ENCODE peak calls at places on chromosomes 3 and 15, in six cellular contexts. One of them, this sample, is unnamed.

GRCh38 chr3:44914936-44915335 is 40.5 kb downstream of the TGM4 start:
- DNase-seq in nephron progenitor cell: no peak
- DNase-seq in activated CD8-positive, alpha-beta T cell treated with anti-CD3 and anti-CD28 coated beads for 36 hours: no peak
- DNase-seq in stomach: no peak
- DNase-seq in Caco-2: no peak
- DNase-seq in neural crest cell: no peak
- DNase-seq in this sample: no peak

GRCh38 chr3:78519281-78519680 is 1248.5 kb downstream of the ROBO1 start:
- DNase-seq in nephron progenitor cell: no peak
- DNase-seq in activated CD8-positive, alpha-beta T cell treated with anti-CD3 and anti-CD28 coated beads for 36 hours: no peak
- DNase-seq in stomach: no peak
- DNase-seq in Caco-2: no peak
- DNase-seq in neural crest cell: no peak
- DNase-seq in this sample: no peak

GRCh38 chr15:72237286-72238224 is 6.6 kb upstream of the PKM start:
- DNase-seq in nephron progenitor cell: no peak
- DNase-seq in activated CD8-positive, alpha-beta T cell treated with anti-CD3 and anti-CD28 coated beads for 36 hours: peak; percentile 89
- DNase-seq in stomach: peak; percentile 64
- DNase-seq in Caco-2: peak; percentile 62
- DNase-seq in neural crest cell: no peak
- DNase-seq in this sample: no peak

GRCh38 chr15:39270221-39270835 is 310.6 kb upstream of the THBS1 start:
- DNase-seq in nephron progenitor cell: no peak
- DNase-seq in activated CD8-positive, alpha-beta T cell treated with anti-CD3 and anti-CD28 coated beads for 36 hours: no peak
- DNase-seq in stomach: no peak
- DNase-seq in Caco-2: no peak
- DNase-seq in neural crest cell: no peak
- DNase-seq in this sample: no peak

GRCh38 chr3:122132949-122133540 is 50.4 kb upstream of the CASR start:
- DNase-seq in nephron progenitor cell: no peak
- DNase-seq in activated CD8-positive, alpha-beta T cell treated with anti-CD3 and anti-CD28 coated beads for 36 hours: no peak
- DNase-seq in stomach: no peak
- DNase-seq in Caco-2: peak; percentile 45
- DNase-seq in neural crest cell: no peak
- DNase-seq in this sample: no peak

GRCh38 chr3:174907628-174908407 is 48.7 kb downstream of the NAALADL2 start:
- DNase-seq in nephron progenitor cell: no peak
- DNase-seq in activated CD8-positive, alpha-beta T cell treated with anti-CD3 and anti-CD28 coated beads for 36 hours: no peak
- DNase-seq in stomach: no peak
- DNase-seq in Caco-2: no peak
- DNase-seq in neural crest cell: no peak
- DNase-seq in this sample: no peak

GRCh38 chr3:43949594-43949993 is 258.9 kb downstream of the ABHD5 start:
- DNase-seq in nephron progenitor cell: no peak
- DNase-seq in activated CD8-positive, alpha-beta T cell treated with anti-CD3 and anti-CD28 coated beads for 36 hours: no peak
- DNase-seq in stomach: no peak
- DNase-seq in Caco-2: no peak
- DNase-seq in neural crest cell: no peak
- DNase-seq in this sample: no peak

GRCh38 chr3:141452045-141452444 is 34.8 kb upstream of the RASA2 start:
- DNase-seq in nephron progenitor cell: no peak
- DNase-seq in activated CD8-positive, alpha-beta T cell treated with anti-CD3 and anti-CD28 coated beads for 36 hours: peak; percentile 63
- DNase-seq in stomach: no peak
- DNase-seq in Caco-2: peak; percentile 51
- DNase-seq in neural crest cell: no peak
- DNase-seq in this sample: no peak

GRCh38 chr3:111336511-111336910 is 205.5 kb upstream of the CD96 start:
- DNase-seq in nephron progenitor cell: no peak
- DNase-seq in activated CD8-positive, alpha-beta T cell treated with anti-CD3 and anti-CD28 coated beads for 36 hours: no peak
- DNase-seq in stomach: no peak
- DNase-seq in Caco-2: no peak
- DNase-seq in neural crest cell: no peak
- DNase-seq in this sample: no peak

GRCh38 chr15:47203993-47204392 is 513.3 kb upstream of the SEMA6D start:
- DNase-seq in nephron progenitor cell: no peak
- DNase-seq in activated CD8-positive, alpha-beta T cell treated with anti-CD3 and anti-CD28 coated beads for 36 hours: no peak
- DNase-seq in stomach: no peak
- DNase-seq in Caco-2: no peak
- DNase-seq in neural crest cell: no peak
- DNase-seq in this sample: no peak

GRCh38 chr3:19526071-19526470 is 377.8 kb downstream of the KCNH8 start:
- DNase-seq in nephron progenitor cell: no peak
- DNase-seq in activated CD8-positive, alpha-beta T cell treated with anti-CD3 and anti-CD28 coated beads for 36 hours: no peak
- DNase-seq in stomach: no peak
- DNase-seq in Caco-2: no peak
- DNase-seq in neural crest cell: no peak
- DNase-seq in this sample: no peak

GRCh38 chr3:47324278-47324865 is 41.6 kb downstream of the KLHL18 start:
- DNase-seq in nephron progenitor cell: peak; percentile 54
- DNase-seq in activated CD8-positive, alpha-beta T cell treated with anti-CD3 and anti-CD28 coated beads for 36 hours: peak; percentile 58
- DNase-seq in stomach: peak; percentile 52
- DNase-seq in Caco-2: peak; percentile 72
- DNase-seq in neural crest cell: peak; percentile 57
- DNase-seq in this sample: peak; percentile 62

GRCh38 chr3:134364061-134364935 is 9.9 kb downstream of the AMOTL2 start:
- DNase-seq in nephron progenitor cell: peak; percentile 95
- DNase-seq in activated CD8-positive, alpha-beta T cell treated with anti-CD3 and anti-CD28 coated beads for 36 hours: peak; percentile 51
- DNase-seq in stomach: peak; percentile 94
- DNase-seq in Caco-2: peak; percentile 97
- DNase-seq in neural crest cell: peak; percentile 66
- DNase-seq in this sample: peak; percentile 99

GRCh38 chr3:141328286-141329166 is 39.8 kb upstream of the ZBTB38 start:
- DNase-seq in nephron progenitor cell: no peak
- DNase-seq in activated CD8-positive, alpha-beta T cell treated with anti-CD3 and anti-CD28 coated beads for 36 hours: peak; percentile 40
- DNase-seq in stomach: no peak
- DNase-seq in Caco-2: no peak
- DNase-seq in neural crest cell: no peak
- DNase-seq in this sample: no peak

GRCh38 chr15:85543741-85544155 is 163.3 kb downstream of the AKAP13 start:
- DNase-seq in nephron progenitor cell: no peak
- DNase-seq in activated CD8-positive, alpha-beta T cell treated with anti-CD3 and anti-CD28 coated beads for 36 hours: peak; percentile 75
- DNase-seq in stomach: peak; percentile 86
- DNase-seq in Caco-2: no peak
- DNase-seq in neural crest cell: no peak
- DNase-seq in this sample: no peak

GRCh38 chr3:31645233-31645632 is 112.5 kb downstream of the STT3B start:
- DNase-seq in nephron progenitor cell: no peak
- DNase-seq in activated CD8-positive, alpha-beta T cell treated with anti-CD3 and anti-CD28 coated beads for 36 hours: no peak
- DNase-seq in stomach: no peak
- DNase-seq in Caco-2: no peak
- DNase-seq in neural crest cell: no peak
- DNase-seq in this sample: no peak

GRCh38 chr3:50612973-50613851 is 1.6 kb upstream of the CISH start:
- DNase-seq in nephron progenitor cell: no peak
- DNase-seq in activated CD8-positive, alpha-beta T cell treated with anti-CD3 and anti-CD28 coated beads for 36 hours: no peak
- DNase-seq in stomach: no peak
- DNase-seq in Caco-2: no peak
- DNase-seq in neural crest cell: no peak
- DNase-seq in this sample: no peak

GRCh38 chr3:163939926-163940325 is 1138.4 kb downstream of the SI start:
- DNase-seq in nephron progenitor cell: no peak
- DNase-seq in activated CD8-positive, alpha-beta T cell treated with anti-CD3 and anti-CD28 coated beads for 36 hours: no peak
- DNase-seq in stomach: no peak
- DNase-seq in Caco-2: no peak
- DNase-seq in neural crest cell: no peak
- DNase-seq in this sample: no peak
- TF ChIP-seq CTCF in nephron progenitor cell: no peak
- TF ChIP-seq CTCF in activated CD8-positive, alpha-beta T cell treated with anti-CD3 and anti-CD28 coated beads for 36 hours: no peak
- TF ChIP-seq CTCF in stomach: no peak
- TF ChIP-seq CTCF in Caco-2: no peak
- TF ChIP-seq CTCF in neural crest cell: peak; percentile 19
- TF ChIP-seq CTCF in this sample: no peak

DNA sequence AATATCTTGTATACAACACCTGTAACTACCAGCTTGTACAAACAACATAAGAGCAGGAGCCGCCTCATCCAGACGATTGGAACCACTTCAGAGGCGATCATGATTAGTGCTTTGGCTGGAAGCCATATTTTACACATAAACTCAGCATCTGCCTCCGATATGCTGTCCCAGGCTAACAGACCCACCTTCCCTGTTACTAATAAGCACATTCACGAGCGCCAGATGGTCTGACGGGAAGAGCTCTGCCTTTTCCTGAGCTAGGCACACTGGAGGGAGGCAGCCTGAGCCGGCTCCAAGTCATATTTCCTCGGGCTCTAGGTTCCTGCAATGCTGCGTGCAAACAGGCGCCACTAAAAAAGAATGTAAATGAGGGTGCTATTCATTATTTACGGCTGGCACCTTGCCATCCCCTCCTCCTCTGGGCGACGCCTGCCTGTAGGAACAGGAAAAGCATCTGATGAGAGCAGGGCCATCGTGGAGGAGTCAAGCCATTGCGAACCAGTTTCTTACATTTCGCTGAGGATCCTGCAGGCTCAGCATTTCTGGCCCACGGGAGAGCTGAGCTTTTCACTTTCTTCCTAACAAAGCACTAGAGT is 98.2 kb downstream of the ANXA2 start:
- DNase-seq in nephron progenitor cell: no peak
- DNase-seq in activated CD8-positive, alpha-beta T cell treated with anti-CD3 and anti-CD28 coated beads for 36 hours: no peak
- DNase-seq in stomach: peak; percentile 48
- DNase-seq in Caco-2: no peak
- DNase-seq in neural crest cell: no peak
- DNase-seq in this sample: no peak
- TF ChIP-seq CTCF in nephron progenitor cell: no peak
- TF ChIP-seq CTCF in activated CD8-positive, alpha-beta T cell treated with anti-CD3 and anti-CD28 coated beads for 36 hours: no peak
- TF ChIP-seq CTCF in stomach: no peak
- TF ChIP-seq CTCF in Caco-2: no peak
- TF ChIP-seq CTCF in neural crest cell: peak; percentile 22
- TF ChIP-seq CTCF in this sample: no peak

GRCh38 chr3:30567139-30567753 is 39.2 kb upstream of the TGFBR2 start:
- DNase-seq in nephron progenitor cell: no peak
- DNase-seq in activated CD8-positive, alpha-beta T cell treated with anti-CD3 and anti-CD28 coated beads for 36 hours: no peak
- DNase-seq in stomach: no peak
- DNase-seq in Caco-2: peak; percentile 35
- DNase-seq in neural crest cell: no peak
- DNase-seq in this sample: no peak
- TF ChIP-seq CTCF in nephron progenitor cell: no peak
- TF ChIP-seq CTCF in activated CD8-positive, alpha-beta T cell treated with anti-CD3 and anti-CD28 coated beads for 36 hours: no peak
- TF ChIP-seq CTCF in stomach: no peak
- TF ChIP-seq CTCF in Caco-2: no peak
- TF ChIP-seq CTCF in neural crest cell: no peak
- TF ChIP-seq CTCF in this sample: no peak

GRCh38 chr3:193914602-193915001 is 221.3 kb upstream of the HES1 start:
- DNase-seq in nephron progenitor cell: no peak
- DNase-seq in activated CD8-positive, alpha-beta T cell treated with anti-CD3 and anti-CD28 coated beads for 36 hours: no peak
- DNase-seq in stomach: no peak
- DNase-seq in Caco-2: no peak
- DNase-seq in neural crest cell: no peak
- DNase-seq in this sample: no peak
- TF ChIP-seq CTCF in nephron progenitor cell: no peak
- TF ChIP-seq CTCF in activated CD8-positive, alpha-beta T cell treated with anti-CD3 and anti-CD28 coated beads for 36 hours: no peak
- TF ChIP-seq CTCF in stomach: no peak
- TF ChIP-seq CTCF in Caco-2: no peak
- TF ChIP-seq CTCF in neural crest cell: no peak
- TF ChIP-seq CTCF in this sample: no peak

GRCh38 chr15:48800811-48801460 is 9.9 kb downstream of the CEP152 start:
- DNase-seq in nephron progenitor cell: no peak
- DNase-seq in activated CD8-positive, alpha-beta T cell treated with anti-CD3 and anti-CD28 coated beads for 36 hours: no peak
- DNase-seq in stomach: no peak
- DNase-seq in Caco-2: no peak
- DNase-seq in neural crest cell: no peak
- DNase-seq in this sample: no peak
- TF ChIP-seq CTCF in nephron progenitor cell: no peak
- TF ChIP-seq CTCF in activated CD8-positive, alpha-beta T cell treated with anti-CD3 and anti-CD28 coated beads for 36 hours: peak; percentile 47
- TF ChIP-seq CTCF in stomach: no peak
- TF ChIP-seq CTCF in Caco-2: peak; percentile 21
- TF ChIP-seq CTCF in neural crest cell: peak; percentile 67
- TF ChIP-seq CTCF in this sample: peak; percentile 46

DNA sequence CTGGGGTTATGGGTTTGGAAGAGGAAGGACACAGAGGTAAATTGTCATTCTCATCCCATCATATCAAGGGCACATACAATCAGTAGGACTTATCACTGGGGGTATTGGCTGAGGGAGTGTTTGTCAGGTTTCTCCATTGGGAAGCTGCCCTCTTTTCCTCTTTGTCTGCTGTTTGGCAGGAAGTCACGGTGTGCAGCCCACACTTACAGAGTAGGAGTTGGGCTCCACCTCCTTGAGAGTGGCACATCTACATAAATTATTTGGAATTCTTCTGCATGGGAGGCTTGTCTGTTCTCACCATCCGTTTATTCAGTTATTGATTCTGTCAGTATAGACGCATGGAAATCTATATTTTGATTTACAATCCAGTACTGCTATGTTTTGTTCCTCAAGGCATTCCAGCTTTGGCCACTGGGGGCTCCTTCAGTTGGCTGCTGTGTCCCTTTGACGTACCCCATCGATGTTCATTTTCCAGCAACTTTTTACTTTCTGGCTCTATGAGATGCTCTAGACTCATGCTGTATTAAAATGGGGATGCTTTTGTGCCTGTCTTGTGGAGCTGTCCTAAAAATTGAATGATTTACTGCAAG is 200.3 kb downstream of the SLCO3A1 start:
- DNase-seq in nephron progenitor cell: no peak
- DNase-seq in activated CD8-positive, alpha-beta T cell treated with anti-CD3 and anti-CD28 coated beads for 36 hours: no peak
- DNase-seq in stomach: no peak
- DNase-seq in Caco-2: no peak
- DNase-seq in neural crest cell: no peak
- DNase-seq in this sample: no peak
- TF ChIP-seq CTCF in nephron progenitor cell: peak; percentile 48
- TF ChIP-seq CTCF in activated CD8-positive, alpha-beta T cell treated with anti-CD3 and anti-CD28 coated beads for 36 hours: peak; percentile 18
- TF ChIP-seq CTCF in stomach: no peak
- TF ChIP-seq CTCF in Caco-2: peak; percentile 24
- TF ChIP-seq CTCF in neural crest cell: peak; percentile 60
- TF ChIP-seq CTCF in this sample: no peak

This sample was measured in D721Med.